ENCODE peak calls at places on chromosome 17, in five cellular contexts. U is choroid plexus epithelial cell, H is cardiac muscle cell, A is coronary artery, X is osteocyte. V is an unnamed sample.

GRCh38 chr17:1834378-1835149 is 4.8 kb downstream of the RPA1 start:
- DNase-seq in U (no peak), H (no peak), A (no peak), X (no peak), V (no peak)

GRCh38 chr17:54521137-54521536 is 379.5 kb upstream of the TOM1L1 start:
- DNase-seq in U (no peak), H (no peak), A (no peak), X (no peak), V (no peak)

GRCh38 chr17:8250101-8250500 is 1.0 kb downstream of the PFAS start:
- DNase-seq in U (no peak), H (no peak), A (no peak), X (no peak), V (peak)

GRCh38 chr17:32266389-32267269 is 997 bp downstream of the RHBDL3 start:
- DNase-seq in U (no peak), H (no peak), A (no peak), X (no peak), V (no peak)

GRCh38 chr17:82775033-82775823 is 23.4 kb downstream of the TBCD start:
- DNase-seq in U (peak), H (peak), A (no peak), X (peak), V (no peak)

GRCh38 chr17:39212841-39213480 is 12.8 kb downstream of the STAC2 start:
- DNase-seq in U (no peak), H (no peak), A (no peak), X (no peak), V (no peak)

GRCh38 chr17:54493691-54494090 is 407.0 kb upstream of the TOM1L1 start:
- DNase-seq in U (no peak), H (no peak), A (no peak), X (no peak), V (no peak)

GRCh38 chr17:31389673-31390381 is 1.6 kb upstream of the RAB11FIP4 start:
- DNase-seq in U (no peak), H (no peak), A (peak), X (peak), V (no peak)

GRCh38 chr17:17713839-17714238 is 32.6 kb downstream of the RAI1 start:
- DNase-seq in U (peak), H (peak), A (no peak), X (no peak), V (no peak)

GRCh38 chr17:2980904-2981246 is 82.5 kb downstream of the OR1D5 start:
- DNase-seq in U (no peak), H (no peak), A (no peak), X (no peak), V (no peak)

GRCh38 chr17:48374650-48375230 is 55.3 kb downstream of the SKAP1 start:
- DNase-seq in U (peak), H (peak), A (no peak), X (no peak), V (peak)

GRCh38 chr17:59154721-59155438 is at the start of gene SKA2:
- DNase-seq in U (no peak), H (peak), A (peak), X (peak), V (no peak)

GRCh38 chr17:78798695-78799559 is 16.9 kb upstream of the CYTH1 start:
- DNase-seq in U (peak), H (peak), A (no peak), X (no peak), V (peak)

GRCh38 chr17:61354895-61355294 is 44.7 kb upstream of the TBX2 start:
- DNase-seq in U (no peak), H (no peak), A (no peak), X (no peak), V (no peak)

GRCh38 chr17:28828294-28829040 is 14.1 kb downstream of the FAM222B start:
- DNase-seq in U (peak), H (no peak), A (no peak), X (no peak), V (no peak)

GRCh38 chr17:74924250-74924948 is at the start of gene OTOP2:
- DNase-seq in U (no peak), H (no peak), A (no peak), X (no peak), V (no peak)

GRCh38 chr17:75645889-75646625 is 12.8 kb downstream of the SMIM5 start:
- DNase-seq in U (peak), H (no peak), A (peak), X (no peak), V (no peak)

GRCh38 chr17:72906306-72906705 is 186.2 kb downstream of the SLC39A11 start:
- DNase-seq in U (no peak), H (no peak), A (no peak), X (no peak), V (no peak)

GRCh38 chr17:31524926-31525800 is 133.7 kb downstream of the RAB11FIP4 start:
- DNase-seq in U (peak), H (peak), A (peak), X (peak), V (peak)

GRCh38 chr17:79733692-79734070 is 2.9 kb downstream of the ENPP7 start:
- DNase-seq in U (no peak), H (no peak), A (no peak), X (no peak), V (no peak)

GRCh38 chr17:52147872-52148271 is 10.6 kb downstream of the CA10 start:
- DNase-seq in U (peak), H (no peak), A (no peak), X (no peak), V (peak)

GRCh38 chr17:55607736-55608341 is 96.6 kb upstream of the SMIM36 start:
- DNase-seq in U (peak), H (peak), A (no peak), X (no peak), V (no peak)

GRCh38 chr17:8726951-8727555 is 17.6 kb downstream of the CCDC42 start:
- DNase-seq in U (peak), H (peak), A (peak), X (no peak), V (peak)

GRCh38 chr17:39703913-39704312 is 4.0 kb downstream of the ERBB2 start:
- DNase-seq in U (no peak), H (no peak), A (no peak), X (no peak), V (no peak)

GRCh38 chr17:45812102-45812501 is 28.0 kb downstream of the CRHR1 start:
- DNase-seq in U (peak), H (peak), A (no peak), X (no peak), V (peak)

GRCh38 chr17:8147141-8147804 is 4.9 kb downstream of the PER1 start:
- DNase-seq in U (no peak), H (no peak), A (peak), X (no peak), V (no peak)

GRCh38 chr17:27379863-27380533 is 76.2 kb upstream of the KSR1 start:
- DNase-seq in U (peak), H (peak), A (peak), X (peak), V (peak)

GRCh38 chr17:7573324-7574080 is 5.9 kb upstream of the CD68 start:
- DNase-seq in U (peak), H (peak), A (peak), X (peak), V (peak)

GRCh38 chr17:59972778-59973177 is 8.2 kb upstream of the RNFT1 start:
- DNase-seq in U (peak), H (peak), A (no peak), X (no peak), V (no peak)

GRCh38 chr17:59760164-59760563 is 52.7 kb downstream of the VMP1 start:
- DNase-seq in U (no peak), H (no peak), A (no peak), X (no peak), V (no peak)

GRCh38 chr17:13088666-13089065 is 70.8 kb upstream of the ELAC2 start:
- DNase-seq in U (no peak), H (no peak), A (no peak), X (no peak), V (no peak)
- TF ChIP-seq CTCF in U (no peak), H (no peak), A (no peak), X (no peak), V (no peak)

GRCh38 chr17:76816590-76817135 is 51.5 kb upstream of the MGAT5B start:
- DNase-seq in U (peak), H (peak), A (no peak), X (no peak), V (peak)
- TF ChIP-seq CTCF in U (peak), H (peak), A (no peak), X (peak), V (peak)

DNA sequence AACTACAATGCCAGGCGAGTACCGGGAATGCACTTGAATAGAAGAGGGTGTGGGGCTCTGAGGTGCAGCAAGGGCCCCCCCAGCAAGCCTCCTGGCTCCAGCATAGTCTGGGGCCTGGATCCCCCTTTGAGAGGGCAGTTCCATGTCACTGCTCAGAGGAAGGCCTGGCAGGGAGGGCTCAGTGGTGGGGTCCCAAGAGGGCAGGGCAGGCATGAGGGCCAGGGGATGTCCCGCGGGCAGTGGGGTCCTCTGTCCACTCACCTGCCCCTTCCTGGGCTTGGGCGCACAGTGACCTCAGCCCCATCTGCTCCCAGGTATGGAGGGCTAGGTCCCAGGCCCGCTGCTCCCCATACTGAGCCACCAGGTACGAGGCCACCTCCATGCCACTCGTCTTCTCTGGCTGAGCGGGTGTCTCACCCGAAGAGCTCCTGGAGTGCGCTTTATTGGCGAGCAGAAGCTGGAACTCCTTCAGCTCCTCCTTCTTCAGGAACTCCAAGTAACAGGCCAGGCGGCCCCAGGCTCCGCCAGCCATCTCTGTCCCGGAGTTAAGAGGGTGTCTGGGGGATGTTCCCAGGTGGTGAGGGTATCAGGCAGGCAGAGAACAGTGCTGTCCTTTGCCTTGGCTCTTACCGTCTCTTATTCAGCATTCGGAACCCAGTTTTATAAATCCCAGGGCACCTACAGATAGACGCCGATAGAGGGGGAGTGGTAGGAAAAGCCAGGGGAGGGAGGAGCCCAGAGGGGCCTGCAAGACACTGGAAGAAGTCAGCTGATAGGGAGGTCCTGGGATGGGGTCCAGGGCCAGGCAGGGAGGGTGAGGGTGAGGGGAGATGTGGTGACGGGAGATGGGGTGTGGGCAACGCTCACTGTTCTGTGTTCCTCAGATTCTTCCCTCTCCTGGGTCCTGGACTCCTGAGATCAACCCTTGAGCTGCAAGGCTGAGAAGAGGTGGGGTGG is 605 bp downstream of the NLRP1 start:
- DNase-seq in U (no peak), H (peak), A (no peak), X (peak), V (no peak)
- TF ChIP-seq CTCF in U (no peak), H (peak), A (no peak), X (no peak), V (no peak)

GRCh38 chr17:66712453-66712852 is 122.5 kb upstream of the CACNG5 start:
- DNase-seq in U (no peak), H (no peak), A (no peak), X (no peak), V (no peak)
- TF ChIP-seq CTCF in U (no peak), H (no peak), A (no peak), X (no peak), V (no peak)

GRCh38 chr17:81410852-81411251 is 15.6 kb downstream of the BAHCC1 start:
- DNase-seq in U (no peak), H (no peak), A (no peak), X (no peak), V (no peak)

GRCh38 chr17:81411305-81411704 is 16.0 kb downstream of the BAHCC1 start:
- DNase-seq in U (no peak), H (no peak), A (no peak), X (no peak), V (no peak)

GRCh38 chr17:81408049-81408448 is 12.8 kb downstream of the BAHCC1 start:
- DNase-seq in U (no peak), H (no peak), A (no peak), X (no peak), V (no peak)

GRCh38 chr17:81406117-81406953 is 11.1 kb downstream of the BAHCC1 start:
- DNase-seq in U (no peak), H (no peak), A (no peak), X (no peak), V (no peak)

DNA sequence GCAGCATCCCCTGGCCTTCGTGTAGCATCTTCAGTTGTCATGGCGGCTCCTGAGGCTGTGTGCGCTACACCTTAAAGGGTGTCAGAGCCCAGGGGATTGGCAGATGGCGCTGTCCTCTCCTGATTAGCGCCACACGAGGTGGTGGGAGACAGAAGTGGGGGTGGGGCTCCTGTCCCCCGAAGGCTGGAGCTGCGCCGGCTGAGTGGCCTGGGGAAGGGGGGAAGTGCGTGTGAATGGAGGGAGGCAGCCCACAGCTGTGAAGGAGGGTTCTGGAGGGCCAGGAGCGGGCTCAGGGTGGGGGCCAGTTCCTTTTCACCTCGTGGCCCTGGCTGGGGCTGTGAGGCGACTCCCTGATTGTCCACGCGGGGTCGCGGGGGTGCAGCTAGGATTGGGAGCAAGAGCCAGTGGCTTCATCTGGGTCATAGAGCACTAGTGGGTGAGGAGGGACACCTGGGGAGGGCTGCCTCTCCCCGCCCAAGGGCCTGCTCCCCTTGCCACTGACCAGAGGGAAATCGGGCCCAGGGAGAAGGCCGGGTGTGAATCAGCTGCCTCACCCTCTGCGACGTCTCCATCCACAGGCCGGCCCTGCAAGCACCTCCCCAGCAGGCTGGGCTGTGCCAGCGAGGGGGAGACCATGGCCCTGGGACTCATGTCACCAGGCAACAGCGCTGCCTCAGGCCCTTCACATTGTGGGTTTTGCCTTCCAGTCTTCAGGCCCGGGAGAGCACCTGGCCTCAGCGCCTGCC is 14.1 kb downstream of the BAHCC1 start:
- DNase-seq in U (no peak), H (no peak), A (no peak), X (no peak), V (no peak)
- TF ChIP-seq CTCF in U (no peak), H (no peak), A (no peak), X (no peak), V (no peak)

GRCh38 chr17:50149099-50149424 is 1.4 kb downstream of the PPP1R9B start:
- DNase-seq in U (no peak), H (no peak), A (no peak), X (no peak), V (no peak)

GRCh38 chr17:50150354-50151040 is at the start of gene PPP1R9B:
- DNase-seq in U (no peak), H (no peak), A (no peak), X (no peak), V (no peak)

GRCh38 chr17:50151041-50151936 is 812 bp upstream of the PPP1R9B start:
- DNase-seq in U (peak), H (peak), A (peak), X (peak), V (peak)

GRCh38 chr17:50148226-50149098 is 2.0 kb downstream of the PPP1R9B start:
- DNase-seq in U (no peak), H (peak), A (no peak), X (no peak), V (peak)

GRCh38 chr17:50149425-50150353 is 788 bp downstream of the PPP1R9B start:
- DNase-seq in U (peak), H (peak), A (no peak), X (no peak), V (peak)
- TF ChIP-seq CTCF in U (no peak), H (no peak), A (no peak), X (no peak), V (no peak)

DNA sequence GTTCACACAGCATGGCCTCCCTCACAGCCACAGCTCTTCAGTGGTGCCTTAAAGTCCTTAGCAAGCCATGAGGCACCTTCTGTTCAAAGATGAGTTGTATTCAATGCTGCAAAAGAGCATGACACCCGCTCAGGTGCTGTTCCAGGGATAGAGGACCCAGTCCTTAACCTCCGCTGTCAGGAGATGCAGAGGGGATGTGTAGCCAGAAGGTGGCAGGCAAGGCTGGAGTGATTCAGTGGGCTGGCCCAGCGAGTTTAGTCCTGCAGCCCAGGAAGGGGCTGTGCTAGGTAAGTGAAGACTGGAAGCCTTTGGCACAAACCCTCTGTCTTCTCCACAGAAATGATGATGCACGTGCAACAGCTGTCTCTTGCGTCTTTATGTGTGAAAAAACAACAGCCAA is 25.0 kb upstream of the ADAM11 start:
- DNase-seq in U (peak), H (peak), A (no peak), X (no peak), V (no peak)
- TF ChIP-seq CTCF in U (peak), H (peak), A (no peak), X (peak), V (peak)

DNA sequence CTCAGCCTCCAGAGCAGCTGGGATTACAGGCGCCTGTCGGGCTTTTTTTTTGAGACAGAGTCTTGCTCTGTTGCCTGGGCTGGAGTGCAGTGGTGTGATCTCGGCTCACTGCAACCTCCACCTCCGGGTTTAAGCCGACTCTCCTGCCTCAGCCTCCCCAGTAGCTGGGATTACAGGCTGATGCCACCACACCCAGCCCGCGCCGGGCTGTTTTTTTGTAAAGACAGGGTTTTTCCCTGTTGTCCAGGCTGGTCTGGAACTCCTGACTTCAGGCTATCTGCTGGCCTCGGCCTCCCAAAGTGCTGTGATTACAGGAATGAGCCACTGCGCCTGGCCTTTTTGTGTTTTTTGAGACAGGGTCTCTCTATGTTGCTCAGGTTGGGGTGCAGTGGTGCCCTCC is 27.4 kb upstream of the SPNS3 start:
- DNase-seq in U (no peak), H (no peak), A (no peak), X (no peak), V (no peak)
- TF ChIP-seq CTCF in U (no peak), H (no peak), A (no peak), X (no peak), V (no peak)

V was measured in mammary epithelial cell.